ENCODE peak calls at places on chromosomes 5 and 9, in seven cellular contexts. Z, E, Y, O, G, D and A are unnamed samples.

GRCh38 chr9:134322781-134323241 is 3.4 kb upstream of the RXRA start:
- DNase-seq in Z (peak; percentile 61), O (no peak), E (peak; percentile 31), Y (peak; percentile 6), G (no peak), D (no peak), A (peak; percentile 28)

GRCh38 chr5:149135536-149136201 is 5.6 kb upstream of the ABLIM3 start:
- DNase-seq in O (peak; percentile 92), Z (no peak), E (no peak), G (no peak), Y (no peak), D (peak; percentile 93), A (no peak)

GRCh38 chr9:96169488-96169887 is 132.5 kb downstream of the HSD17B3 start:
- DNase-seq in G (peak; percentile 87), Z (no peak), Y (no peak), O (peak; percentile 4), E (no peak), D (no peak), A (peak; percentile 70)

GRCh38 chr9:71079451-71079850 is 42.0 kb downstream of the TRPM3 start:
- DNase-seq in G (no peak), Y (no peak), Z (no peak), D (peak; percentile 36), O (peak; percentile 31), E (no peak), A (no peak)

GRCh38 chr5:104800440-104801048 is 1238.0 kb upstream of the NUDT12 start:
- DNase-seq in D (no peak), G (no peak), Y (no peak), Z (no peak), E (no peak), O (no peak), A (no peak)

GRCh38 chr9:6106576-6107339 is 91.3 kb upstream of the RANBP6 start:
- DNase-seq in G (peak; percentile 55), O (peak; percentile 12), Z (no peak), E (no peak), Y (no peak), D (peak; percentile 39), A (no peak)

GRCh38 chr5:109275919-109276318 is 133.9 kb downstream of the PJA2 start:
- DNase-seq in D (no peak), Y (no peak), G (no peak), O (no peak), Z (no peak), E (no peak), A (no peak)

GRCh38 chr5:175517824-175518450 is 39.6 kb downstream of the SFXN1 start:
- DNase-seq in G (no peak), D (no peak), Z (no peak), O (peak; percentile 95), E (no peak), Y (no peak), A (no peak)

GRCh38 chr5:37859805-37860204 is 20.0 kb upstream of the GDNF start:
- DNase-seq in D (no peak), E (no peak), O (no peak), Y (no peak), G (no peak), Z (no peak), A (no peak)

GRCh38 chr5:80238778-80239679 is 16.8 kb downstream of the SERINC5 start:
- DNase-seq in Y (peak; percentile 72), O (peak; percentile 61), D (no peak), Z (peak; percentile 68), G (no peak), E (no peak), A (peak; percentile 89)

GRCh38 chr5:171573021-171573420 is 153.6 kb downstream of the FGF18 start:
- DNase-seq in G (no peak), Z (no peak), O (no peak), E (no peak), Y (no peak), D (no peak), A (no peak)

GRCh38 chr5:142886211-142886610 is 116.0 kb downstream of the ARHGAP26 start:
- DNase-seq in E (no peak), Z (no peak), D (no peak), O (peak; percentile 33), G (no peak), Y (no peak), A (no peak)

GRCh38 chr5:40428129-40428528 is 251.6 kb upstream of the PTGER4 start:
- DNase-seq in Z (no peak), O (peak; percentile 64), D (no peak), G (no peak), Y (peak; percentile 28), E (no peak), A (peak; percentile 47)

GRCh38 chr9:114276908-114277821 is 45.7 kb upstream of the ORM1 start:
- DNase-seq in E (peak; percentile 10), O (peak; percentile 98), Y (peak; percentile 7), Z (peak; percentile 54), D (peak; percentile 60), G (no peak), A (peak; percentile 23)

GRCh38 chr9:77987880-77988525 is 43.6 kb downstream of the GNAQ start:
- DNase-seq in O (no peak), Z (no peak), Y (no peak), D (no peak), G (no peak), E (no peak), A (no peak)

GRCh38 chr5:65760504-65761275 is 38.7 kb downstream of the NLN start:
- DNase-seq in E (no peak), D (peak; percentile 41), G (no peak), Z (no peak), Y (no peak), O (peak; percentile 13), A (no peak)

GRCh38 chr5:149829954-149830353 is 99.8 kb downstream of the PPARGC1B start:
- DNase-seq in E (no peak), Y (no peak), G (peak; percentile 45), D (no peak), Z (no peak), O (no peak), A (no peak)

GRCh38 chr5:79613571-79613970 is 1.3 kb downstream of the TENT2 start:
- DNase-seq in O (no peak), Z (no peak), E (no peak), D (no peak), Y (no peak), G (no peak), A (no peak)

GRCh38 chr9:31608413-31608812 is 776.0 kb upstream of the ACO1 start:
- DNase-seq in G (no peak), Y (no peak), O (no peak), E (no peak), Z (no peak), D (peak; percentile 37), A (no peak)

GRCh38 chr5:100409538-100409937 is 125.6 kb upstream of the FAM174A start:
- DNase-seq in G (no peak), O (peak; percentile 20), E (no peak), Y (no peak), Z (no peak), D (no peak), A (no peak)

GRCh38 chr5:34923694-34924461 is 5.5 kb upstream of the DNAJC21 start:
- DNase-seq in O (peak; percentile 94), Y (no peak), E (no peak), Z (no peak), D (peak; percentile 93), G (peak; percentile 72), A (no peak)

GRCh38 chr5:3852154-3852930 is 256.7 kb downstream of the IRX1 start:
- DNase-seq in O (no peak), D (no peak), E (no peak), Z (no peak), Y (no peak), G (no peak), A (no peak)

GRCh38 chr9:78295731-78296130 is 1.2 kb upstream of the PSAT1 start:
- DNase-seq in G (no peak), O (no peak), Z (no peak), E (no peak), Y (no peak), D (no peak), A (no peak)

GRCh38 chr5:2702096-2702879 is 49.2 kb downstream of the IRX2 start:
- DNase-seq in Z (no peak), G (no peak), O (no peak), Y (no peak), E (no peak), D (no peak), A (no peak)

GRCh38 chr5:68011801-68012200 is 203.8 kb upstream of the PIK3R1 start:
- DNase-seq in Z (no peak), O (no peak), E (no peak), Y (no peak), G (no peak), D (no peak), A (no peak)

GRCh38 chr9:79681576-79681975 is 109.8 kb downstream of the TLE4 start:
- DNase-seq in D (no peak), Y (no peak), O (no peak), E (no peak), Z (no peak), G (no peak), A (no peak)
- H3K27ac ChIP-seq in D (no peak overlapping the region), Y (no peak overlapping the region), O (no peak overlapping the region), E (no peak overlapping the region), Z (no peak overlapping the region), G (no peak overlapping the region), A (no peak overlapping the region)

GRCh38 chr5:180250329-180250728 is 41.3 kb upstream of the RASGEF1C start:
- DNase-seq in Y (no peak), G (no peak), O (no peak), E (no peak), D (no peak), Z (no peak), A (no peak)
- H3K9me3 ChIP-seq in Y (peaks cover 100% of the 10 kb centered on the region), G (peaks cover 93% of the 10 kb centered on the region), O (peaks cover 60% of the 10 kb centered on the region), E (peaks cover 85% of the 10 kb centered on the region), D (peaks cover 40% of the 10 kb centered on the region), Z (peaks cover 11% of the 10 kb centered on the region), A (peaks cover 23% of the 10 kb centered on the region)

GRCh38 chr9:131728961-131729360 is 10.9 kb downstream of the RAPGEF1 start:
- DNase-seq in Z (no peak), D (no peak), G (no peak), E (no peak), Y (no peak), O (no peak), A (no peak)

GRCh38 chr9:131727184-131727785 is 12.6 kb downstream of the RAPGEF1 start:
- DNase-seq in D (no peak), Z (peak; percentile 83), O (peak; percentile 24), Y (no peak), E (no peak), G (no peak), A (no peak)

GRCh38 chr9:131727795-131728545 is 11.9 kb downstream of the RAPGEF1 start:
- DNase-seq in O (no peak), Y (no peak), E (no peak), D (no peak), Z (no peak), G (no peak), A (no peak)

GRCh38 chr9:131731237-131731995 is 8.5 kb downstream of the RAPGEF1 start:
- DNase-seq in Z (no peak), G (no peak), D (no peak), O (peak; percentile 58), E (no peak), Y (no peak), A (no peak)

DNA sequence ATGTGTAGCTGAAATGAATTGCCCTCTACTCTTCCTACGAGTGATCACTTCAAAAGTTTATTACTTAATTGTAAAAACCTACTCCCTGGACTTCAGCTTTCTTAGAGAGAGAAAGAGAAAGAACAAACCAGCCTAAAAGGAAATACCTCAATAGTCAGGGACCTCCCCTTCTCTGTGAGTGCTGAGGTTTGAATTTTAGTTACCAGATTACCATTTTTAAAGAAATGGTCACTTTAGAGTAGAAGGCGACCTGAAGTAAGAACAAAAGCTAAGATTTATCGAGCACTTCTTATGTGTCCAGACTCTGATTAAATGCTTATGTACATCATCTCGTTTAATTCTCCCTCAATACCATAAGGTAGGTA is 11.3 kb downstream of the RAPGEF1 start:
- DNase-seq in Y (no peak), Z (no peak), G (no peak), O (no peak), E (no peak), D (no peak), A (no peak)
- H3K4me3 ChIP-seq in Y (no peak overlapping the region), Z (no peak overlapping the region), G (no peak overlapping the region), O (no peak overlapping the region), E (no peak overlapping the region), D (no peak overlapping the region), A (no peak overlapping the region)

GRCh38 chr9:73143606-73144328 is 7.9 kb upstream of the ANXA1 start:
- DNase-seq in E (no peak), D (peak; percentile 91), G (peak; percentile 38), Z (no peak), Y (no peak), O (peak; percentile 88), A (no peak)
- H3K27ac ChIP-seq in E (peak overlapping the region; percentile 57), D (peak overlapping the region; percentile 96), G (peak overlapping the region; percentile 84), Z (no peak overlapping the region), Y (peak overlapping the region; percentile 56), O (peak overlapping the region; percentile 64), A (no peak overlapping the region)